ENCODE peak calls at places on chromosomes 1 and 21, in nine cellular contexts. J is dorsolateral prefrontal cortex, P is chondrocyte, Z is astrocyte of the spinal cord, S is IMR-90, Y is tibial artery, I is fibroblast of the aortic adventitia, M is heart left ventricle, C is A549. K is an unnamed sample.

GRCh38 chr1:115654663-115655306 is 13.0 kb downstream of the VANGL1 start:
- DNase-seq in C (no peak), I (peak; percentile 57), S (peak; percentile 41), M (peak; percentile 57), J (no peak), Y (peak; percentile 33), P (no peak), Z (peak; percentile 37), K (no peak)

GRCh38 chr1:19481826-19482398 is 3.4 kb downstream of the CAPZB start:
- DNase-seq in Y (no peak), I (no peak), Z (no peak), J (no peak), S (no peak), M (no peak), P (no peak), C (no peak), K (no peak)

GRCh38 chr1:117146570-117147340 is 25.2 kb upstream of the TRIM45 start:
- DNase-seq in M (no peak), I (peak; percentile 94), Y (no peak), P (no peak), S (peak; percentile 95), C (peak; percentile 34), J (no peak), Z (peak; percentile 91), K (peak; percentile 94)

GRCh38 chr1:29121951-29122661 is 1.6 kb downstream of the TMEM200B start:
- DNase-seq in P (peak; percentile 66), Y (peak; percentile 34), I (peak; percentile 29), Z (peak; percentile 64), C (no peak), S (peak; percentile 14), M (peak; percentile 32), J (no peak), K (no peak)

GRCh38 chr1:229440821-229441537 is 7.1 kb upstream of the ACTA1 start:
- DNase-seq in P (no peak), I (peak; percentile 60), Y (no peak), S (peak; percentile 90), Z (peak; percentile 84), C (no peak), J (no peak), M (no peak), K (peak; percentile 65)

GRCh38 chr1:79220509-79220908 is 214.0 kb upstream of the ADGRL4 start:
- DNase-seq in P (no peak), C (no peak), J (no peak), S (no peak), Y (no peak), M (no peak), I (no peak), Z (no peak), K (no peak)

GRCh38 chr1:199774433-199775089 is 252.9 kb upstream of the NR5A2 start:
- DNase-seq in Z (peak; percentile 74), I (no peak), S (peak; percentile 85), C (peak; percentile 35), M (no peak), J (no peak), Y (no peak), P (no peak), K (peak; percentile 12)

GRCh38 chr21:46455575-46456385 is 2.9 kb upstream of the DIP2A start:
- DNase-seq in P (no peak), Z (peak; percentile 72), Y (no peak), C (no peak), J (peak; percentile 57), I (peak; percentile 80), M (peak; percentile 51), S (peak; percentile 66), K (peak; percentile 53)

GRCh38 chr1:32801096-32801713 is 16.0 kb downstream of the YARS1 start:
- DNase-seq in Y (no peak), I (no peak), M (no peak), C (no peak), S (peak; percentile 90), P (no peak), Z (peak; percentile 88), J (no peak), K (peak; percentile 87)

GRCh38 chr1:28172690-28173150 is 3.8 kb downstream of the PTAFR start:
- DNase-seq in M (no peak), C (no peak), Y (peak; percentile 37), S (no peak), P (no peak), J (no peak), Z (no peak), I (peak; percentile 68), K (no peak)

GRCh38 chr1:224488806-224489584 is 54.4 kb upstream of the WDR26 start:
- DNase-seq in C (no peak), I (peak; percentile 26), Y (no peak), J (no peak), S (peak; percentile 71), Z (peak; percentile 69), P (no peak), M (no peak), K (peak; percentile 18)

GRCh38 chr1:15326691-15327530 is 79.9 kb downstream of the FHAD1 start:
- DNase-seq in C (no peak), Z (peak; percentile 75), Y (no peak), I (peak; percentile 66), J (no peak), P (no peak), S (no peak), M (no peak), K (no peak)

GRCh38 chr1:18480315-18481189 is at the start of gene KLHDC7A:
- DNase-seq in P (peak; percentile 88), J (no peak), M (no peak), Z (no peak), S (no peak), Y (no peak), C (peak; percentile 60), I (no peak), K (no peak)

GRCh38 chr1:244297616-244298015 is 154.1 kb downstream of the ADSS2 start:
- DNase-seq in Y (no peak), M (no peak), S (no peak), J (no peak), Z (no peak), P (no peak), C (no peak), I (no peak), K (no peak)

GRCh38 chr1:28955930-28956552 is 41.7 kb downstream of the EPB41 start:
- DNase-seq in Y (no peak), S (peak; percentile 47), I (no peak), P (no peak), M (no peak), J (no peak), C (no peak), Z (no peak), K (no peak)

GRCh38 chr1:240169188-240169587 is 77.5 kb downstream of the FMN2 start:
- DNase-seq in Z (peak; percentile 16), P (no peak), C (peak; percentile 28), S (peak; percentile 31), J (no peak), M (no peak), I (peak; percentile 49), Y (no peak), K (peak; percentile 32)

GRCh38 chr1:201731592-201731991 is 97.4 kb upstream of the IPO9 start:
- DNase-seq in S (no peak), P (no peak), Z (no peak), C (no peak), J (no peak), M (peak; percentile 72), Y (no peak), I (no peak), K (no peak)

GRCh38 chr1:6423321-6423999 is 1.1 kb upstream of the ESPN start:
- DNase-seq in C (no peak), P (no peak), M (no peak), Y (no peak), J (peak; percentile 16), Z (peak; percentile 64), S (no peak), I (peak; percentile 60), K (peak; percentile 12)
- TF ChIP-seq CTCF in C (peak; percentile 54), P (peak; percentile 82), M (peak; percentile 31), Y (peak; percentile 27), J (peak; percentile 50), Z (peak; percentile 80), S (peak; percentile 39), I (peak; percentile 65), K (peak; percentile 82)

GRCh38 chr1:35599411-35599810 is 26.3 kb downstream of the TFAP2E start:
- DNase-seq in M (no peak), S (no peak), Z (no peak), P (no peak), J (no peak), I (no peak), Y (no peak), C (no peak), K (no peak)
- TF ChIP-seq CTCF in M (no peak), S (no peak), Z (no peak), P (no peak), J (no peak), I (no peak), Y (no peak), C (no peak), K (no peak)

GRCh38 chr1:66503841-66504470 is 30.0 kb upstream of the SGIP1 start:
- DNase-seq in C (peak; percentile 7), P (no peak), Y (peak; percentile 43), S (peak; percentile 81), M (peak; percentile 48), J (peak; percentile 55), Z (peak; percentile 69), I (peak; percentile 83), K (peak; percentile 72)
- TF ChIP-seq CTCF in C (peak; percentile 67), P (peak; percentile 88), Y (peak; percentile 65), S (peak; percentile 70), M (peak; percentile 64), J (peak; percentile 72), Z (peak; percentile 75), I (peak; percentile 71), K (peak; percentile 93)

GRCh38 chr1:98323396-98323795 is 338.1 kb upstream of the SNX7 start:
- DNase-seq in Y (peak; percentile 41), C (peak; percentile 20), M (no peak), J (no peak), P (no peak), Z (no peak), I (peak; percentile 95), S (peak; percentile 82), K (peak; percentile 81)

GRCh38 chr1:98322966-98323365 is 338.6 kb upstream of the SNX7 start:
- DNase-seq in C (no peak), I (no peak), S (peak; percentile 28), P (no peak), J (no peak), M (no peak), Z (peak; percentile 52), Y (no peak), K (peak; percentile 30)

GRCh38 chr1:98325646-98326441 is 335.7 kb upstream of the SNX7 start:
- DNase-seq in S (peak; percentile 86), C (no peak), P (peak; percentile 94), I (peak; percentile 93), Y (peak; percentile 92), Z (peak; percentile 94), M (no peak), J (no peak), K (peak; percentile 95)

GRCh38 chr1:98321191-98321590 is 340.3 kb upstream of the SNX7 start:
- DNase-seq in Z (no peak), S (peak; percentile 16), J (no peak), Y (no peak), P (no peak), M (no peak), C (no peak), I (no peak), K (no peak)

DNA sequence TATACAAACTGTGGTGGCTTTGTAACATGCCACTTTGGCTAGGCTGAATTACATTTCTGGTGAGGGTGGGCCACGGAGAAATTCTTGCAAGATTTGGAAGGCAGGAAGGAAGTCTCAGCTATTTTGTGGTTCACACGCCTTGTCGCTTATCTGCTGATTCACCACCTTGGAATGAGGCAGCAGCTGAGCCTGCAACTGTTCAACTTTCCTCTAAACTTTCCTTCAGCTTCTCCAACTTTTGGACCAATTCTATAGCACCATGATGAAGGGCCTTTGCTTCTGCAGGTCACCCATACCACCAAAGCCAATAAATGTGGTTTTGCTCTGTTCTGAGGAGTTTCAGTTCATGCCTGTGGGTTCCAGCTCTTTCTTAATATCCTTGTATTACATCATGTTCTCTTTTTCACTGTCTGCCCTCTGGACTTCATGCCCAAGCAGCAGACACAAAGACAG is 337.6 kb upstream of the SNX7 start:
- DNase-seq in P (no peak), I (peak; percentile 99), Z (peak; percentile 98), Y (peak; percentile 31), J (no peak), C (peak; percentile 35), M (peak; percentile 20), S (peak; percentile 96), K (peak; percentile 92)
- TF ChIP-seq CTCF in P (no peak), I (no peak), Z (no peak), Y (no peak), J (no peak), C (no peak), M (no peak), S (no peak), K (no peak)

K was measured in HFFc6.